ENCODE peak calls at places on chromosomes 4 and X, in seven cellular contexts. V, K, P, W, H, I and L are unnamed samples.

GRCh38 chr4:6134612-6135220 is 65.6 kb downstream of the JAKMIP1 start:
- DNase-seq in K (no peak), W (peak), H (no peak), I (no peak), V (no peak), P (no peak), L (no peak)

GRCh38 chr4:107757860-107758476 is 37.9 kb upstream of the PAPSS1 start:
- DNase-seq in K (peak), H (no peak), I (no peak), P (no peak), V (no peak), W (peak), L (no peak)

GRCh38 chr4:98838977-98839618 is 89.8 kb downstream of the EIF4E start:
- DNase-seq in I (no peak), H (no peak), K (peak), P (peak), W (no peak), V (peak), L (no peak)

GRCh38 chrX:85964744-85965143 is 82.6 kb downstream of the CHM start:
- DNase-seq in W (no peak), V (no peak), I (no peak), K (no peak), P (no peak), H (no peak), L (no peak)

GRCh38 chr4:68342139-68342538 is 7.8 kb downstream of the YTHDC1 start:
- DNase-seq in P (peak), K (peak), V (peak), W (no peak), I (no peak), H (no peak), L (no peak)

GRCh38 chr4:140857111-140857510 is 100.9 kb upstream of the TBC1D9 start:
- DNase-seq in H (no peak), P (no peak), W (no peak), V (no peak), I (no peak), K (peak), L (no peak)

GRCh38 chr4:176800891-176801534 is 8.3 kb upstream of the VEGFC start:
- DNase-seq in W (no peak), I (no peak), K (no peak), V (no peak), P (no peak), H (no peak), L (no peak)

GRCh38 chr4:158450741-158451140 is 70.9 kb upstream of the RXFP1 start:
- DNase-seq in P (no peak), I (no peak), K (no peak), W (no peak), V (no peak), H (no peak), L (no peak)

GRCh38 chr4:169209388-169209883 is 61.3 kb downstream of the SH3RF1 start:
- DNase-seq in V (no peak), K (no peak), W (no peak), H (no peak), I (no peak), P (peak), L (no peak)

GRCh38 chr4:159582685-159583084 is 479.8 kb downstream of the RAPGEF2 start:
- DNase-seq in V (no peak), K (no peak), P (no peak), H (no peak), W (no peak), I (no peak), L (no peak)

GRCh38 chrX:14616876-14617275 is 87.5 kb downstream of the GLRA2 start:
- DNase-seq in P (peak), V (no peak), W (no peak), H (no peak), K (peak), I (no peak), L (no peak)

GRCh38 chr4:153188966-153189801 is 15.1 kb upstream of the TRIM2 start:
- DNase-seq in V (peak), K (peak), W (no peak), P (peak), H (no peak), I (no peak), L (no peak)

GRCh38 chr4:123783936-123784335 is 387.3 kb downstream of the SPRY1 start:
- DNase-seq in P (no peak), V (no peak), H (no peak), K (peak), W (no peak), I (no peak), L (no peak)

GRCh38 chr4:4599886-4600285 is 58.0 kb upstream of the STX18 start:
- DNase-seq in K (no peak), V (no peak), I (no peak), H (no peak), P (no peak), W (no peak), L (no peak)

GRCh38 chr4:2941138-2942036 is 21.8 kb downstream of the NOP14 start:
- DNase-seq in W (no peak), V (no peak), P (no peak), I (no peak), K (no peak), H (no peak), L (peak)

GRCh38 chr4:40325406-40326019 is 9.6 kb upstream of the CHRNA9 start:
- DNase-seq in H (peak), V (no peak), W (peak), I (no peak), K (peak), P (peak), L (peak)

GRCh38 chr4:105840426-105841174 is 54.7 kb upstream of the NPNT start:
- DNase-seq in W (no peak), K (no peak), P (no peak), I (no peak), H (no peak), V (no peak), L (no peak)

GRCh38 chr4:113880240-113881028 is 99.0 kb downstream of the ARSJ start:
- DNase-seq in K (no peak), H (no peak), W (no peak), V (no peak), P (no peak), I (no peak), L (no peak)

GRCh38 chr4:5638976-5639375 is 69.4 kb downstream of the EVC2 start:
- DNase-seq in W (no peak), H (no peak), P (peak), V (no peak), I (no peak), K (peak), L (no peak)

GRCh38 chrX:40947276-40947675 is 138.0 kb upstream of the USP9X start:
- DNase-seq in P (peak), I (no peak), K (peak), H (no peak), W (no peak), V (no peak), L (no peak)

GRCh38 chr4:25350561-25350960 is 26.5 kb upstream of the ANAPC4 start:
- DNase-seq in H (no peak), I (no peak), V (no peak), P (no peak), K (peak), W (no peak), L (no peak)

GRCh38 chrX:103503163-103503852 is 16.0 kb downstream of the RAB40A start:
- DNase-seq in K (peak), V (no peak), P (peak), H (no peak), W (no peak), I (no peak), L (no peak)

GRCh38 chr4:7760228-7760627 is 179.4 kb downstream of the AFAP1 start:
- DNase-seq in H (no peak), P (no peak), W (no peak), V (no peak), K (no peak), I (no peak), L (no peak)

GRCh38 chr4:185885604-185886003 is 73.6 kb upstream of the SORBS2 start:
- DNase-seq in W (no peak), K (no peak), H (no peak), V (no peak), P (no peak), I (no peak), L (no peak)
- TF ChIP-seq CTCF in W (no peak), K (no peak), H (no peak), V (no peak), P (no peak), I (no peak), L (no peak)

DNA sequence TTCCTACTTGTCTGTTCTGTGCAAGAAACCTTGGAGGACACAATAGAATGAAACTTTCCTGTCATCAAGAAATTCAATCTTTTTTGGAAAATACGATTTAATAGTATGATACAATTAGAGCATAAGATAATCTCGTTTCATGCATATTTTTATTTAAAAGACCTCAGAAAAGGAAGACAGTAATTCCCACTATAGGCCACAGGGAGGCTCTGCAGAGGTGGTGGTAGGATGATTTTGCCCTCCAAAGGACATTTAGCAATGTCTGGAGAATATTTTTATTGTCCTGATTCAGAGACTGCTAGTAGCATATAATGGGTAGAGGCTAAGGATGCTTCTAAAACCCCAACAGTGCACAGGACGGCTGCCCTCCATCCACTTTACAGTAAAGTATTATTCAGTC is 68.7 kb downstream of the PAK3 start:
- DNase-seq in P (no peak), I (no peak), W (no peak), K (no peak), V (no peak), H (no peak), L (no peak)
- TF ChIP-seq CTCF in P (peak), I (no peak), W (no peak), K (peak), V (peak), H (no peak), L (no peak)

DNA sequence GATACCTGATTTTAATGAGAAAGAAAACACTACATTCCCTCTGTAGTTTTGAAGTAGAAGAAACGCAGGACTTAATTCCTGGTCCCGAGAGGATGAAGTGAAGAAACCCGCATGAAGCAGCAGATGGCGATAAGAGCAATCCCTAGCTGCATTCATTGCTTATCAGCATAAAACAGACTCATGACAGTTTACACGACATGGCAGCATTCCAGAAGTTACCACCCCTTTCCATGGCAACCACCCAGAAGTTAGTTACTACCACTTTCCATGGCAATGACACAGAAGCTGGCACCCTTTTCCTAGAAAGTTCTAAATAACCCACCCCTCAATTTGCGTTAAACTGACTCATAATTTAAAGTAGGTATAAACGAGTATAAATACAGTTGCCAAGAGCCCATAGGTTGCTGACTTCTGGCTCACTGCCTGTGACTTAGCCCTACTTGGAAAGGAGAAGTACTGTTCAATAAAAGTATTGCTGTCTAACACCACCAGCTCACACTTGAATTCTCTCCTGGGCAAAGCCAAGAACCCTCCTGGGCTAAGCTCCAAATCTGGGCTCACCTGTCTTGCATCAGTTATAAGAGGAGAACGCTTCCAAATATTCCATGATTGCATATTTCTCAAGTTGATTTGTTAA is 5.5 kb upstream of the XAGE2 start:
- DNase-seq in P (peak), I (no peak), V (no peak), W (no peak), H (no peak), K (no peak), L (no peak)
- TF ChIP-seq CTCF in P (peak), I (no peak), V (peak), W (no peak), H (no peak), K (no peak), L (no peak)

GRCh38 chrX:133434197-133434820 is 19.0 kb upstream of the GPC4 start:
- DNase-seq in W (no peak), H (no peak), V (no peak), I (no peak), K (no peak), P (no peak), L (no peak)
- TF ChIP-seq CTCF in W (no peak), H (no peak), V (no peak), I (no peak), K (no peak), P (peak), L (no peak)

DNA sequence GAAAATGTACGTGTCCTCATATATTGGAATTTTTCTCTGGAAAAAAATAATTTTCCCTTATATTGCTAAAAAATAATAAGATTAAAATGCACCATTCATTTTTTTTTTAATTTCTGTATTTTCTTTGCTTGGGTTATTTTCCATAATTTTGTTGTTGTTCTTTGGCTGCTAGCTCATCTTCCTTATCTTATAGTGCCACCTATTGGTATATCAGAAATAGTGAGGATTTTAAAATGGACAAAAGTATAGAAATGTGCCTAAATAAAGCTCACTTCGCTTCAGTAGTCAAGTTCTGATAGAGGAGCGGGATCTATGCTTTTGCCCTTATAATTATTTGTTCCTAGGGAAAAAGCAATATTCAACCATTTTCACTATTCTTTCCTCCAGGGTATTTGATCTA is 134.8 kb downstream of the NAP1L3 start:
- DNase-seq in H (no peak), I (no peak), V (no peak), K (no peak), W (no peak), P (no peak), L (no peak)
- TF ChIP-seq CTCF in H (peak), I (no peak), V (no peak), K (peak), W (no peak), P (no peak), L (no peak)

DNA sequence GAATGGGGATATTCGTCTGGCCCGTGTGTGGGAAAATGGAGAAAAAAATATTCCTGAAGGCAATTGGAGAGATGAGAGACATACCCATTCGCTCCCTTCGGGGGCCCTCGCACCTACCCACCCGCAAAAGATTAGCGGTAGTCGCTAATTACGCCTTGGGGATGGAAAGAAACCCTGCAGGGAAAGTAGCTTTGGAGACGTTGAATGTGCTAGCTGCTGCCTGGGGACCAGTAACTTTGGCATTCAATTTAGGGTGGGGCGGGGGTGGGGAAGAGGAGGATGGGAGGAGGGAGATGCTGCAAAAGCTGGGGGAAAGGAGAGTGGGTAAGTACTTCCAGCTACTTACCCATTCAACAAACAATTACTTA is 407 bp upstream of the ZC4H2 start:
- DNase-seq in I (no peak), K (no peak), P (no peak), H (no peak), V (no peak), W (no peak), L (no peak)
- TF ChIP-seq CTCF in I (no peak), K (no peak), P (no peak), H (no peak), V (no peak), W (no peak), L (no peak)

GRCh38 chrX:48472851-48473717 is 2.9 kb upstream of the FTSJ1 start:
- DNase-seq in P (no peak), H (no peak), K (no peak), V (no peak), I (no peak), W (no peak), L (no peak)

GRCh38 chrX:48473718-48473990 is 2.3 kb upstream of the FTSJ1 start:
- DNase-seq in W (no peak), I (no peak), K (no peak), P (no peak), V (no peak), H (no peak), L (no peak)

GRCh38 chrX:48474581-48474980 is 1.4 kb upstream of the FTSJ1 start:
- DNase-seq in P (no peak), K (no peak), I (no peak), H (no peak), W (no peak), V (no peak), L (no peak)

GRCh38 chrX:48475295-48475694 is 704 bp upstream of the FTSJ1 start:
- DNase-seq in P (no peak), I (no peak), W (no peak), K (no peak), V (no peak), H (no peak), L (no peak)

DNA sequence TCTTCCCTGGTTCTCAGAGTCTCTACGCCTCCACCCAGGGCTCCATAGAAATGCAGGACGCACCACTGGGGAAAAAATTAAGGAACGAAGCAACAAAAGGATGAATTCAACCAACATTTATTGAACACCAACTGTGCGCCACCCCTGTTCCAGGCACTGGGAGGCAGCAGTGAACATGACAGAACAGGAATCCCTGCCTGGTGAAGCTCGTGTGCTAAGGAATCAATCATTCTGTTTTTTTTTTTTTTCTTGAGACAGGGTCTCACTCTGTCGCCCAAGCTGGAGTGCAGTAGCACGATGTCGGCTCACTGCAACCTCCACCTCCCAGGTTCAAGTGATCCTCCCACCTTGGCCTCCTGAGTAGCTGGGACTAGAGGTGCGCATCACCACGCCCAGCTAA is 1.9 kb upstream of the FTSJ1 start:
- DNase-seq in H (peak), P (no peak), K (no peak), I (no peak), W (no peak), V (no peak), L (no peak)
- TF ChIP-seq CTCF in H (no peak), P (peak), K (peak), I (no peak), W (no peak), V (peak), L (no peak)